ENCODE peak calls at places on chromosomes 2 and 18, in eight cellular contexts. W is right lobe of liver, O is fibroblast of lung, N is chondrocyte, T is tibial artery, G is GM10248, I is astrocyte of the spinal cord, Q is brain microvascular endothelial cell. E is an unnamed sample.

GRCh38 chr2:230868151-230868946 is 3.6 kb downstream of the ITM2C start:
- DNase-seq in W (peak; percentile 41), O (no peak), N (no peak), T (no peak), G (no peak), I (peak; percentile 29), Q (no peak), E (no peak)

GRCh38 chr2:152646775-152647174 is 70.5 kb downstream of the PRPF40A start:
- DNase-seq in W (no peak), O (peak; percentile 97), N (no peak), T (no peak), G (no peak), I (peak; percentile 85), Q (peak; percentile 85), E (no peak)

GRCh38 chr18:21739604-21740473 is 753 bp upstream of the MIB1 start:
- DNase-seq in W (no peak), O (no peak), N (no peak), T (no peak), G (no peak), I (no peak), Q (no peak), E (no peak)

GRCh38 chr2:45816273-45816672 is 164.8 kb downstream of the PRKCE start:
- DNase-seq in W (no peak), O (no peak), N (no peak), T (peak; percentile 47), G (no peak), I (peak; percentile 16), Q (no peak), E (no peak)

GRCh38 chr18:2515408-2515807 is 55.9 kb downstream of the METTL4 start:
- DNase-seq in W (no peak), O (peak; percentile 96), N (no peak), T (no peak), G (no peak), I (peak; percentile 91), Q (peak; percentile 78), E (no peak)

GRCh38 chr2:164778723-164779122 is 62.9 kb downstream of the COBLL1 start:
- DNase-seq in W (no peak), O (no peak), N (no peak), T (no peak), G (no peak), I (no peak), Q (no peak), E (no peak)

GRCh38 chr2:202158796-202159195 is 79.6 kb downstream of the SUMO1 start:
- DNase-seq in W (no peak), O (peak; percentile 30), N (no peak), T (no peak), G (no peak), I (peak; percentile 37), Q (no peak), E (no peak)

GRCh38 chr18:79405781-79406575 is 10.2 kb downstream of the NFATC1 start:
- DNase-seq in W (peak; percentile 79), O (no peak), N (peak; percentile 71), T (peak; percentile 64), G (peak; percentile 90), I (no peak), Q (no peak), E (no peak)

GRCh38 chr2:218196974-218197373 is 20.0 kb upstream of the ARPC2 start:
- DNase-seq in W (no peak), O (no peak), N (no peak), T (no peak), G (no peak), I (no peak), Q (no peak), E (no peak)

GRCh38 chr2:141468746-141469145 is 662.1 kb downstream of the LRP1B start:
- DNase-seq in W (no peak), O (peak; percentile 10), N (no peak), T (no peak), G (no peak), I (no peak), Q (no peak), E (no peak)

GRCh38 chr2:83112863-83113262 is 1346.2 kb downstream of the SUCLG1 start:
- DNase-seq in W (no peak), O (peak; percentile 1), N (no peak), T (no peak), G (no peak), I (no peak), Q (no peak), E (no peak)

GRCh38 chr2:7703048-7703447 is 785.8 kb downstream of the RNF144A start:
- DNase-seq in W (no peak), O (no peak), N (no peak), T (no peak), G (no peak), I (no peak), Q (no peak), E (no peak)

GRCh38 chr2:7701807-7702206 is 784.6 kb downstream of the RNF144A start:
- DNase-seq in W (no peak), O (no peak), N (no peak), T (no peak), G (no peak), I (no peak), Q (no peak), E (no peak)

GRCh38 chr2:7706791-7707190 is 789.6 kb downstream of the RNF144A start:
- DNase-seq in W (no peak), O (no peak), N (no peak), T (no peak), G (no peak), I (no peak), Q (no peak), E (no peak)

GRCh38 chr2:7703523-7704144 is 786.4 kb downstream of the RNF144A start:
- DNase-seq in W (no peak), O (no peak), N (no peak), T (no peak), G (no peak), I (no peak), Q (no peak), E (no peak)

GRCh38 chr2:7704296-7704865 is 787.2 kb downstream of the RNF144A start:
- DNase-seq in W (no peak), O (no peak), N (no peak), T (no peak), G (no peak), I (no peak), Q (no peak), E (no peak)
- TF ChIP-seq CTCF in W (no peak), O (no peak), N (peak; percentile 36), T (no peak), G (no peak), I (no peak), Q (no peak), E (no peak)

GRCh38 chr2:60297296-60298010 is 256.0 kb downstream of the BCL11A start:
- DNase-seq in W (no peak), O (no peak), N (no peak), T (no peak), G (no peak), I (no peak), Q (no peak), E (no peak)

GRCh38 chr2:60294901-60295590 is 258.4 kb downstream of the BCL11A start:
- DNase-seq in W (no peak), O (no peak), N (no peak), T (no peak), G (no peak), I (no peak), Q (no peak), E (peak; percentile 16)

GRCh38 chr2:60296219-60296955 is 257.1 kb downstream of the BCL11A start:
- DNase-seq in W (no peak), O (no peak), N (no peak), T (no peak), G (no peak), I (no peak), Q (no peak), E (no peak)

GRCh38 chr2:60292242-60292641 is 261.2 kb downstream of the BCL11A start:
- DNase-seq in W (no peak), O (no peak), N (no peak), T (no peak), G (no peak), I (no peak), Q (no peak), E (no peak)

DNA sequence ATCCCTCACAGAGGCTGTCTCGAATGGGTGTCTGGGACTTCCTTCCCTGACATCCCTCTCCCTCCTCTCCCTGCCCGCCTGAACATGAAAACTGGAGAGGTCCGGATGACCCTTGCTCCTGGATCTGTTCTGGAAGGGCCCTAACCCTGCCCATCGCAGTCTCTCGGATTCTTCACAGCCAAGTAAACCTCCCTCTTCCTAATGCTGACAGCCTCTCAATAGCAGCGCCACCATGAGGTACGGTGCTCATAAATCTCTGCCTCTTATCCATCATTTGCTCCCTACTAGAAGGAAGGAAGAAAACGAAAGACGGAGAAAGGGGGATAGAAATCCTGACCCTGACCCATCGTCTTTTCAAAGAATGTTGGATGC is 257.9 kb downstream of the BCL11A start:
- DNase-seq in W (no peak), O (no peak), N (no peak), T (no peak), G (no peak), I (no peak), Q (no peak), E (no peak)
- TF ChIP-seq CTCF in W (no peak), O (no peak), N (peak; percentile 9), T (no peak), G (no peak), I (no peak), Q (no peak), E (no peak)

DNA sequence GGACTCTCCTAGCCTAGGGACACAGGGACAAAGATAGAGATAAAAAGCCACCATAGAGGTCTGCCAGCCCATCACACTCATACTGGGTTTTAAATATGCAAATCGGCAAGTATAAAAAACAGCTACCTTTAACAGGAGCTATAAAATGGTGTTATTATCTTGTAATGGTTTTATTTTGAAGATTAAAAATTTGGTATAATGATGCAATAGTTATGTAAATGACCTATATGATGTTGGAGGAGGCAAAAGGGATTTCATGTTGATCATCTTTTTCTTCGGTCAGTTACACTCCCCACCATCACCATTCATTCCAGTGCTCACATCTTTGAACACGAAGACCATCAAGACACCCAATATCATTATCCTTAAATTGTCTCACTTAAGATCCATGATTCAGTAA is 11.2 kb downstream of the ZNF521 start:
- DNase-seq in W (no peak), O (no peak), N (no peak), T (no peak), G (no peak), I (no peak), Q (no peak), E (no peak)
- TF ChIP-seq CTCF in W (no peak), O (no peak), N (no peak), T (no peak), G (no peak), I (no peak), Q (no peak), E (no peak)

DNA sequence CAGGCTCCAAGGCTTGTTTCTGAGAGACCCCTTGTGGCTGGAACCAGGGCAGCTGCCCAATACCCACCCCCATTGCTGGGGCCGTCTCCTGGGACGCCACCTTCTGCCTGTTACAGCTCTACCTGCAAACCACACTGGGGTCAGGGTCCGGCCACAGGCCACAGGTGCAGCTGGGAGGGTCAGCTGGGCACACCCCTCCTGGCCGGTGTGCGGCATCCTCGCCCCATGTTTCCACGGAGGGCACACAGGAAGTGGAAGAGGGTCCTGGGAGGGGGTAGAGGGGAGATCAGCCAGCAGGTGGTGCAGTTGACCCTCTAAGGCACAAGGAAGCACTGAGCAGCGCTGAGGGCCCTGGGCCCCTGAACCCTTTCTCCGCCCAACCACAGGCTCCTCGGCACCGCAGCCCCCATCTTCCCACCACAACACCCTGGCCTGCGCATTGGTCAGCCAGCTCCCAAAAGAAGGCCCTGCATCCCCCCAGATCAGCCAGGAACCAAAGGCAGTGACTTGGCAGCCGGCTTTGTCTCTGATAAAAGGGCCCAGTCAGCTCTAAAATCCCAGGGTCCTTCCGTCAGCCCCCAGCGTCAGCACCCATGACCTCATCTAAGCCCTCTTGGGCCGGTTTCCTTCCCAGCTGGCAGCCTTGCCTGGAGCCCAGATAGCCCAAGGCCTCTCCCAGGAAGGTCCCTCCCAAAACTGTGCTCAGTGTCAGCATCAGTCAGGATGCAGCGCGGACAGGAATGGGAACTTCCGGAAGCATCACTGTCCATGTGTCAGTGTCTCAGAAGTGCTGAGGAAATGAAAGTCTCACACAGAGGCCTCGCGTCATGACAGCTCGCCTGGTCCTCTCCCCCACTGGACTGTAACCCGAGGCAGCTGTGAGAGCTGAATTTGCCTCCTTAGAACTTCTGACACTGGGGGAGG is 1.7 kb downstream of the ERFE start:
- DNase-seq in W (peak; percentile 47), O (no peak), N (peak; percentile 67), T (peak; percentile 16), G (no peak), I (no peak), Q (no peak), E (peak; percentile 54)
- TF ChIP-seq CTCF in W (no peak), O (peak; percentile 5), N (peak; percentile 64), T (no peak), G (peak; percentile 15), I (peak; percentile 34), Q (peak; percentile 39), E (peak; percentile 48)

E was measured in neural crest cell.